ENCODE peak calls at places on chromosomes 11 and 22, in eight cellular contexts. J is hippocampal formation; M is DMS79; D is activated T-cell treated with anti-CD3 and anti-CD28 coated beads for 1 hour; R is NCI-H2081; I is activated CD4-positive, alpha-beta T cell treated with anti-CD3 and anti-CD28 coated beads, Interleukin-2, amount 50 U/mL, for 24 hours; O is smooth muscle cell of the brain vasculature; C is fibroblast of lung. E is an unnamed sample.

GRCh38 chr11:112477152-112477928 is 216.7 kb upstream of the PLET1 start:
- DNase-seq in J (no peak), M (no peak), D (no peak), R (peak; percentile 77), I (no peak), O (no peak), C (no peak), E (no peak)

GRCh38 chr22:19630614-19631013 is 83.7 kb upstream of the SEPTIN5 start:
- DNase-seq in J (no peak), M (no peak), D (no peak), R (no peak), I (no peak), O (no peak), C (no peak), E (no peak)

GRCh38 chr11:31455177-31455576 is 54.2 kb downstream of the IMMP1L start:
- DNase-seq in J (no peak), M (no peak), D (no peak), R (no peak), I (no peak), O (no peak), C (no peak), E (no peak)

GRCh38 chr11:2771758-2772466 is 72.1 kb upstream of the KCNQ1OT1 start:
- DNase-seq in J (no peak), M (no peak), D (no peak), R (no peak), I (no peak), O (no peak), C (no peak), E (no peak)

GRCh38 chr11:7514099-7514725 is 413 bp downstream of the PPFIBP2 start:
- DNase-seq in J (peak; percentile 62), M (no peak), D (no peak), R (no peak), I (no peak), O (no peak), C (no peak), E (no peak)

GRCh38 chr11:79066456-79067354 is 374.1 kb downstream of the TENM4 start:
- DNase-seq in J (no peak), M (no peak), D (no peak), R (no peak), I (no peak), O (no peak), C (no peak), E (no peak)

GRCh38 chr22:37459211-37459610 is 27.0 kb downstream of the MFNG start:
- DNase-seq in J (no peak), M (no peak), D (no peak), R (peak; percentile 3), I (no peak), O (no peak), C (no peak), E (no peak)

GRCh38 chr11:72085836-72086475 is 5.3 kb downstream of the LRRC51 start:
- DNase-seq in J (peak; percentile 43), M (peak; percentile 64), D (no peak), R (peak; percentile 65), I (no peak), O (no peak), C (no peak), E (no peak)

GRCh38 chr11:101914349-101914736 is 467 bp upstream of the CEP126 start:
- DNase-seq in J (no peak), M (no peak), D (no peak), R (no peak), I (no peak), O (no peak), C (peak; percentile 61), E (no peak)

GRCh38 chr11:32353884-32354283 is 81.5 kb downstream of the WT1 start:
- DNase-seq in J (no peak), M (no peak), D (no peak), R (no peak), I (no peak), O (no peak), C (no peak), E (no peak)

GRCh38 chr11:95289378-95289777 is 58.4 kb upstream of the SESN3 start:
- DNase-seq in J (no peak), M (no peak), D (no peak), R (no peak), I (no peak), O (no peak), C (no peak), E (no peak)

GRCh38 chr11:11263238-11264030 is 89.6 kb downstream of the CSNK2A3 start:
- DNase-seq in J (no peak), M (peak; percentile 18), D (no peak), R (peak; percentile 90), I (no peak), O (no peak), C (no peak), E (peak; percentile 14)

GRCh38 chr11:124943731-124944130 is 7.9 kb upstream of the HEPACAM start:
- DNase-seq in J (no peak), M (no peak), D (no peak), R (no peak), I (no peak), O (no peak), C (no peak), E (no peak)

GRCh38 chr11:76551400-76551799 is 106.6 kb downstream of the EMSY start:
- DNase-seq in J (no peak), M (no peak), D (no peak), R (no peak), I (no peak), O (no peak), C (peak; percentile 41), E (no peak)

GRCh38 chr11:77136074-77136473 is 8.0 kb downstream of the MYO7A start:
- DNase-seq in J (no peak), M (peak; percentile 38), D (no peak), R (no peak), I (no peak), O (no peak), C (peak; percentile 44), E (no peak)

GRCh38 chr22:45305456-45306065 is 4.2 kb upstream of the FAM118A start:
- DNase-seq in J (no peak), M (no peak), D (no peak), R (no peak), I (no peak), O (no peak), C (no peak), E (no peak)

GRCh38 chr11:35367491-35367890 is 51.9 kb downstream of the SLC1A2 start:
- DNase-seq in J (no peak), M (no peak), D (no peak), R (no peak), I (no peak), O (peak; percentile 37), C (peak; percentile 88), E (no peak)

GRCh38 chr11:123616505-123617198 is 37.8 kb downstream of the SCN3B start:
- DNase-seq in J (no peak), M (no peak), D (no peak), R (no peak), I (no peak), O (no peak), C (peak; percentile 78), E (peak; percentile 16)

GRCh38 chr11:107957109-107957588 is 28.9 kb downstream of the RAB39A start:
- DNase-seq in J (no peak), M (no peak), D (no peak), R (no peak), I (no peak), O (no peak), C (no peak), E (peak; percentile 53)

GRCh38 chr22:30308518-30309230 is 18.1 kb downstream of the TBC1D10A start:
- DNase-seq in J (no peak), M (no peak), D (no peak), R (no peak), I (no peak), O (no peak), C (peak; percentile 60), E (no peak)

GRCh38 chr22:36368359-36368983 is 19.3 kb downstream of the MYH9 start:
- DNase-seq in J (no peak), M (no peak), D (no peak), R (no peak), I (no peak), O (no peak), C (peak; percentile 58), E (peak; percentile 67)

GRCh38 chr11:13169709-13170108 is 107.9 kb upstream of the BMAL1 start:
- DNase-seq in J (no peak), M (peak; percentile 82), D (no peak), R (no peak), I (no peak), O (peak; percentile 76), C (peak; percentile 96), E (peak; percentile 84)

GRCh38 chr11:128741511-128741910 is 47.6 kb downstream of the FLI1 start:
- DNase-seq in J (no peak), M (no peak), D (no peak), R (no peak), I (no peak), O (no peak), C (no peak), E (no peak)